ENCODE peak calls at places on chromosomes 3 and 15, in nine cellular contexts. I is GM12865; P is NCI-H748 treated with DMSO at 0.1 percent for 48 hours; J is coronary artery; G is fibroblast of pulmonary artery; X is HS-27A; E is psoas muscle; B is T-cell; Z is CD8-positive, alpha-beta T cell. Q is an unnamed sample.

GRCh38 chr15:77032647-77033416 is 37.9 kb downstream of the PSTPIP1 start:
- DNase-seq in I (no peak), P (no peak), J (peak), G (no peak), X (no peak), E (no peak), B (no peak), Z (no peak), Q (no peak)

GRCh38 chr15:47415539-47415971 is 301.8 kb upstream of the SEMA6D start:
- DNase-seq in I (no peak), P (peak), J (no peak), G (peak), X (no peak), E (no peak), B (no peak), Z (no peak), Q (no peak)

GRCh38 chr15:58462973-58463663 is 31.3 kb downstream of the LIPC start:
- DNase-seq in I (no peak), P (no peak), J (no peak), G (no peak), X (no peak), E (no peak), B (no peak), Z (no peak), Q (no peak)

GRCh38 chr15:63491116-63491817 is 13.1 kb upstream of the USP3 start:
- DNase-seq in I (no peak), P (no peak), J (no peak), G (no peak), X (no peak), E (no peak), B (no peak), Z (no peak), Q (no peak)

GRCh38 chr3:13785853-13786455 is 93.9 kb downstream of the WNT7A start:
- DNase-seq in I (no peak), P (no peak), J (no peak), G (no peak), X (no peak), E (no peak), B (no peak), Z (no peak), Q (peak)

GRCh38 chr15:83129791-83130190 is 22.3 kb downstream of the TM6SF1 start:
- DNase-seq in I (no peak), P (no peak), J (no peak), G (no peak), X (no peak), E (no peak), B (no peak), Z (no peak), Q (no peak)

GRCh38 chr3:100352296-100353178 is 18.0 kb downstream of the NIT2 start:
- DNase-seq in I (no peak), P (no peak), J (no peak), G (no peak), X (no peak), E (no peak), B (no peak), Z (no peak), Q (no peak)

GRCh38 chr3:270688-271087 is 74.1 kb downstream of the CHL1 start:
- DNase-seq in I (peak), P (no peak), J (no peak), G (no peak), X (no peak), E (no peak), B (no peak), Z (no peak), Q (no peak)

GRCh38 chr3:14208168-14208567 is 29.6 kb downstream of the LSM3 start:
- DNase-seq in I (no peak), P (no peak), J (no peak), G (no peak), X (no peak), E (no peak), B (no peak), Z (no peak), Q (no peak)

GRCh38 chr15:69574506-69574905 is 121.9 kb downstream of the RPLP1 start:
- DNase-seq in I (no peak), P (no peak), J (no peak), G (no peak), X (no peak), E (no peak), B (no peak), Z (no peak), Q (no peak)

GRCh38 chr3:134486577-134487041 is 752 bp downstream of the CEP63 start:
- DNase-seq in I (peak), P (no peak), J (no peak), G (peak), X (no peak), E (no peak), B (peak), Z (no peak), Q (no peak)

GRCh38 chr3:192860464-192860863 is 57.2 kb downstream of the MB21D2 start:
- DNase-seq in I (no peak), P (no peak), J (no peak), G (no peak), X (no peak), E (no peak), B (no peak), Z (no peak), Q (no peak)

GRCh38 chr3:186935133-186935532 is 4.8 kb downstream of the ST6GAL1 start:
- DNase-seq in I (no peak), P (no peak), J (no peak), G (no peak), X (no peak), E (no peak), B (no peak), Z (no peak), Q (no peak)

GRCh38 chr3:30535515-30535914 is 70.9 kb upstream of the TGFBR2 start:
- DNase-seq in I (no peak), P (no peak), J (no peak), G (peak), X (no peak), E (no peak), B (no peak), Z (no peak), Q (no peak)

GRCh38 chr3:70805044-70805732 is 492.8 kb upstream of the MDFIC2 start:
- DNase-seq in I (no peak), P (no peak), J (no peak), G (peak), X (no peak), E (no peak), B (no peak), Z (no peak), Q (no peak)

GRCh38 chr15:33535135-33535534 is 224.4 kb downstream of the RYR3 start:
- DNase-seq in I (no peak), P (no peak), J (no peak), G (no peak), X (no peak), E (no peak), B (no peak), Z (no peak), Q (no peak)

GRCh38 chr3:127043041-127043641 is 60.2 kb downstream of the PLXNA1 start:
- DNase-seq in I (peak), P (no peak), J (no peak), G (no peak), X (no peak), E (no peak), B (no peak), Z (no peak), Q (peak)

GRCh38 chr3:126135398-126136076 is 44.8 kb downstream of the ALDH1L1 start:
- DNase-seq in I (no peak), P (no peak), J (peak), G (no peak), X (no peak), E (peak), B (no peak), Z (no peak), Q (no peak)

GRCh38 chr3:116201032-116201690 is 244.1 kb downstream of the LSAMP start:
- DNase-seq in I (no peak), P (no peak), J (no peak), G (no peak), X (no peak), E (no peak), B (no peak), Z (no peak), Q (no peak)

GRCh38 chr3:141331370-141332318 is 36.7 kb upstream of the ZBTB38 start:
- DNase-seq in I (peak), P (no peak), J (peak), G (peak), X (peak), E (peak), B (no peak), Z (no peak), Q (no peak)

Q was measured in neural progenitor cell.